ENCODE peak calls at places on chromosome 5, in ten cellular contexts. Q, I, H, L, Z, D, W, E, V and N are unnamed samples.

GRCh38 chr5:37248970-37249819 is at the start of gene CPLANE1:
- ATAC-seq in Q (peak), I (peak), H (peak), L (peak), Z (peak), D (peak), W (peak), E (peak), V (peak), N (peak)

GRCh38 chr5:170552486-170553122 is 48.8 kb downstream of the KCNIP1 start:
- ATAC-seq in Q (no peak), I (peak), H (no peak), L (peak), Z (no peak), D (no peak), W (peak), E (peak), V (no peak), N (no peak)

GRCh38 chr5:146902471-146902870 is 23.9 kb upstream of the PPP2R2B start:
- ATAC-seq in Q (no peak), I (no peak), H (no peak), L (no peak), Z (no peak), D (no peak), W (no peak), E (no peak), V (no peak), N (no peak)

GRCh38 chr5:150021491-150022162 is 21.1 kb downstream of the HMGXB3 start:
- ATAC-seq in Q (no peak), I (peak), H (no peak), L (peak), Z (no peak), D (no peak), W (peak), E (peak), V (no peak), N (no peak)

GRCh38 chr5:157354825-157355224 is 88.9 kb downstream of the CYFIP2 start:
- ATAC-seq in Q (no peak), I (no peak), H (no peak), L (no peak), Z (no peak), D (no peak), W (no peak), E (no peak), V (no peak), N (no peak)

GRCh38 chr5:149801307-149801985 is 71.3 kb downstream of the PPARGC1B start:
- ATAC-seq in Q (no peak), I (no peak), H (no peak), L (no peak), Z (no peak), D (no peak), W (no peak), E (no peak), V (no peak), N (no peak)

GRCh38 chr5:172543484-172544298 is 89.4 kb upstream of the SH3PXD2B start:
- ATAC-seq in Q (no peak), I (no peak), H (no peak), L (no peak), Z (no peak), D (no peak), W (no peak), E (no peak), V (no peak), N (no peak)

GRCh38 chr5:94522099-94522498 is 96.3 kb downstream of the KIAA0825 start:
- ATAC-seq in Q (no peak), I (no peak), H (no peak), L (no peak), Z (no peak), D (no peak), W (no peak), E (no peak), V (no peak), N (no peak)

GRCh38 chr5:15384581-15384980 is 115.4 kb upstream of the FBXL7 start:
- ATAC-seq in Q (no peak), I (no peak), H (no peak), L (no peak), Z (no peak), D (no peak), W (no peak), E (peak), V (no peak), N (no peak)

GRCh38 chr5:156271569-156271968 is 55.4 kb upstream of the SGCD start:
- ATAC-seq in Q (no peak), I (no peak), H (no peak), L (no peak), Z (no peak), D (no peak), W (no peak), E (no peak), V (no peak), N (no peak)

GRCh38 chr5:93421987-93422391 is 159.0 kb downstream of the NR2F1-AS1 start:
- ATAC-seq in Q (no peak), I (no peak), H (no peak), L (no peak), Z (no peak), D (no peak), W (peak), E (no peak), V (no peak), N (no peak)

GRCh38 chr5:89106479-89106878 is 223.5 kb upstream of the MEF2C start:
- ATAC-seq in Q (no peak), I (no peak), H (no peak), L (no peak), Z (no peak), D (no peak), W (no peak), E (no peak), V (no peak), N (no peak)

GRCh38 chr5:80125962-80126480 is 90.9 kb downstream of the THBS4 start:
- ATAC-seq in Q (peak), I (peak), H (peak), L (peak), Z (peak), D (peak), W (peak), E (peak), V (peak), N (peak)

GRCh38 chr5:149172261-149172660 is 31.0 kb downstream of the ABLIM3 start:
- ATAC-seq in Q (peak), I (no peak), H (no peak), L (no peak), Z (peak), D (peak), W (peak), E (no peak), V (peak), N (peak)

GRCh38 chr5:40356248-40356647 is 323.5 kb upstream of the PTGER4 start:
- ATAC-seq in Q (no peak), I (peak), H (no peak), L (peak), Z (no peak), D (no peak), W (no peak), E (peak), V (no peak), N (no peak)

GRCh38 chr5:52771343-52772039 is 16.2 kb upstream of the ITGA1 start:
- ATAC-seq in Q (peak), I (no peak), H (peak), L (no peak), Z (peak), D (peak), W (no peak), E (no peak), V (peak), N (peak)

GRCh38 chr5:71769265-71769664 is 50.2 kb downstream of the CARTPT start:
- ATAC-seq in Q (no peak), I (no peak), H (no peak), L (no peak), Z (no peak), D (no peak), W (no peak), E (no peak), V (no peak), N (no peak)

GRCh38 chr5:17817946-17818345 is 183.7 kb downstream of the TAF11L14 start:
- ATAC-seq in Q (no peak), I (no peak), H (no peak), L (no peak), Z (no peak), D (no peak), W (no peak), E (no peak), V (no peak), N (no peak)

GRCh38 chr5:170257370-170257769 is 24.6 kb downstream of the C5orf58 start:
- ATAC-seq in Q (no peak), I (no peak), H (no peak), L (no peak), Z (no peak), D (no peak), W (no peak), E (no peak), V (no peak), N (no peak)